ENCODE peak calls at places on chromosome 17, in five cellular contexts. C is IMR-90, X is uterus, L is psoas muscle, S is right lobe of liver. I is an unnamed sample.

GRCh38 chr17:27747462-27748359 is 52.6 kb downstream of the NOS2 start:
- DNase-seq in C (no peak), X (no peak), L (no peak), S (no peak), I (no peak)

GRCh38 chr17:77107506-77108433 is 33.0 kb upstream of the SEC14L1 start:
- DNase-seq in C (peak; percentile 39), X (no peak), L (no peak), S (no peak), I (no peak)

GRCh38 chr17:43967251-43967875 is 13.6 kb upstream of the PYY start:
- DNase-seq in C (no peak), X (no peak), L (no peak), S (no peak), I (no peak)

GRCh38 chr17:34499576-34499975 is 79.8 kb upstream of the TMEM132E start:
- DNase-seq in C (peak; percentile 27), X (no peak), L (no peak), S (no peak), I (no peak)

GRCh38 chr17:45844695-45845375 is at the start of gene SPPL2C:
- DNase-seq in C (no peak), X (no peak), L (no peak), S (no peak), I (peak; percentile 61)

GRCh38 chr17:73430165-73430680 is 118.4 kb upstream of the CDC42EP4 start:
- DNase-seq in C (no peak), X (no peak), L (no peak), S (no peak), I (no peak)

GRCh38 chr17:46150216-46150963 is 42.8 kb downstream of the KANSL1 start:
- DNase-seq in C (no peak), X (no peak), L (no peak), S (no peak), I (no peak)

GRCh38 chr17:4156750-4157381 is 13.9 kb downstream of the CYB5D2 start:
- DNase-seq in C (no peak), X (no peak), L (no peak), S (no peak), I (no peak)

GRCh38 chr17:42361781-42362186 is 26.5 kb downstream of the STAT3 start:
- DNase-seq in C (no peak), X (no peak), L (no peak), S (peak; percentile 61), I (no peak)

GRCh38 chr17:62892069-62892675 is 73.9 kb upstream of the TANC2 start:
- DNase-seq in C (no peak), X (no peak), L (no peak), S (no peak), I (no peak)

GRCh38 chr17:31427684-31428083 is 36.2 kb downstream of the RAB11FIP4 start:
- DNase-seq in C (no peak), X (no peak), L (no peak), S (no peak), I (no peak)

GRCh38 chr17:50181155-50181554 is 15.3 kb downstream of the SGCA start:
- DNase-seq in C (no peak), X (no peak), L (peak; percentile 47), S (no peak), I (no peak)

GRCh38 chr17:74280093-74280513 is 6.1 kb downstream of the DNAI2 start:
- DNase-seq in C (no peak), X (no peak), L (no peak), S (no peak), I (peak; percentile 51)

GRCh38 chr17:49760909-49761558 is 2.9 kb downstream of the FAM117A start:
- DNase-seq in C (no peak), X (no peak), L (no peak), S (no peak), I (no peak)

GRCh38 chr17:60103957-60104356 is 25.2 kb upstream of the HEATR6 start:
- DNase-seq in C (no peak), X (no peak), L (no peak), S (no peak), I (no peak)

GRCh38 chr17:37087683-37088082 is 138.9 kb downstream of the AATF start:
- DNase-seq in C (no peak), X (no peak), L (no peak), S (no peak), I (no peak)

GRCh38 chr17:8038954-8039610 is at the start of gene ALOX15B:
- DNase-seq in C (no peak), X (no peak), L (no peak), S (no peak), I (no peak)

GRCh38 chr17:1005361-1005946 is 8.5 kb downstream of the TIMM22 start:
- DNase-seq in C (peak; percentile 54), X (peak; percentile 73), L (peak; percentile 84), S (no peak), I (no peak)

GRCh38 chr17:64081802-64082799 is 47.8 kb downstream of the ERN1 start:
- DNase-seq in C (peak; percentile 82), X (no peak), L (no peak), S (no peak), I (no peak)

GRCh38 chr17:38868095-38868967 is 1.5 kb upstream of the LASP1 start:
- DNase-seq in C (peak; percentile 55), X (peak; percentile 70), L (peak; percentile 74), S (no peak), I (peak; percentile 75)

GRCh38 chr17:76816590-76817135 is 51.5 kb upstream of the MGAT5B start:
- DNase-seq in C (peak; percentile 42), X (no peak), L (no peak), S (no peak), I (no peak)

GRCh38 chr17:45942284-45942683 is 47.9 kb downstream of the MAPT start:
- DNase-seq in C (no peak), X (peak; percentile 41), L (peak; percentile 95), S (peak; percentile 98), I (peak; percentile 85)

GRCh38 chr17:45155029-45155428 is 6.6 kb upstream of the HEXIM2 start:
- DNase-seq in C (no peak), X (no peak), L (no peak), S (no peak), I (no peak)

GRCh38 chr17:77602062-77602746 is 356.3 kb upstream of the TNRC6C start:
- DNase-seq in C (peak; percentile 29), X (peak; percentile 61), L (peak; percentile 92), S (no peak), I (peak; percentile 88)

GRCh38 chr17:61809816-61810392 is 53.4 kb downstream of the BRIP1 start:
- DNase-seq in C (peak; percentile 70), X (no peak), L (no peak), S (no peak), I (no peak)

GRCh38 chr17:38885044-38885727 is 15.3 kb downstream of the LASP1 start:
- DNase-seq in C (no peak), X (no peak), L (no peak), S (peak; percentile 73), I (no peak)

GRCh38 chr17:17116406-17116805 is 74.1 kb downstream of the MPRIP start:
- DNase-seq in C (no peak), X (no peak), L (peak; percentile 24), S (no peak), I (no peak)
- H3K4me1 ChIP-seq in C (peaks cover 33% of the 10 kb centered on the region), X (peaks cover 13% of the 10 kb centered on the region), L (peaks cover 96% of the 10 kb centered on the region), S (peaks cover 44% of the 10 kb centered on the region), I (peaks cover 12% of the 10 kb centered on the region)

GRCh38 chr17:56292628-56293027 is 139.4 kb downstream of the ANKFN1 start:
- DNase-seq in C (no peak), X (no peak), L (no peak), S (no peak), I (no peak)
- H3K4me3 ChIP-seq in C (no peak overlapping the region), X (no peak overlapping the region), L (no peak overlapping the region), S (no peak overlapping the region), I (no peak overlapping the region)

GRCh38 chr17:57990037-57990436 is 2.0 kb upstream of the VEZF1 start:
- DNase-seq in C (no peak), X (no peak), L (no peak), S (no peak), I (no peak)

GRCh38 chr17:57987582-57988300 is at the start of gene VEZF1:
- DNase-seq in C (peak; percentile 44), X (peak; percentile 80), L (peak; percentile 92), S (peak; percentile 81), I (peak; percentile 90)

GRCh38 chr17:57986841-57987581 is 1.0 kb downstream of the VEZF1 start:
- DNase-seq in C (peak; percentile 91), X (peak; percentile 52), L (peak; percentile 66), S (peak; percentile 59), I (no peak)

GRCh38 chr17:57989011-57989345 is 924 bp upstream of the VEZF1 start:
- DNase-seq in C (peak; percentile 50), X (peak; percentile 26), L (peak; percentile 66), S (no peak), I (peak; percentile 57)

GRCh38 chr17:57988301-57989010 is 402 bp upstream of the VEZF1 start:
- DNase-seq in C (peak; percentile 66), X (peak; percentile 76), L (peak; percentile 91), S (peak; percentile 77), I (peak; percentile 87)
- H3K4me1 ChIP-seq in C (peaks cover 19% of the 10 kb centered on the region), X (peaks cover 11% of the 10 kb centered on the region), L (peaks cover 78% of the 10 kb centered on the region), S (peaks cover 37% of the 10 kb centered on the region), I (no peaks in the 10 kb centered on the region)

GRCh38 chr17:80264048-80264792 is 3.6 kb downstream of the RNF213 start:
- DNase-seq in C (no peak), X (no peak), L (peak; percentile 57), S (no peak), I (peak; percentile 33)

GRCh38 chr17:80262775-80263244 is 2.2 kb downstream of the RNF213 start:
- DNase-seq in C (no peak), X (no peak), L (no peak), S (no peak), I (no peak)

GRCh38 chr17:80265205-80266068 is 4.8 kb downstream of the RNF213 start:
- DNase-seq in C (no peak), X (no peak), L (no peak), S (no peak), I (no peak)

GRCh38 chr17:80263253-80264047 is 2.8 kb downstream of the RNF213 start:
- DNase-seq in C (peak; percentile 89), X (peak; percentile 82), L (peak; percentile 88), S (peak; percentile 94), I (peak; percentile 88)

DNA sequence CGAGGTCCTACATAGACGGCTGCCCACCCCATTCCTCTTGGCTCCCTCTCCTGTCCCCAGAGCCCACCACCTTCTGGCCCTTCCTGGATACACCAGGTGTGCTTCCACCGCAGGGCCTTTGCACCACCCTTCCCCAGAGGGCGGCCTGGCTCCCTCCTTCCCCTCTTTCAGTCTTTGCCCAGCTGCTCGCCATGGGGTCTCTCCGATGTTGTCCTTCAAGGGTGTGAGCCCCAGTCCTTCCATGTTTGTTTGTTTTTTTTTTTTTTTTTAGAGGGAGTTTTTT is 4.1 kb downstream of the RNF213 start:
- DNase-seq in C (no peak), X (no peak), L (no peak), S (no peak), I (no peak)
- H3K4me3 ChIP-seq in C (no peak overlapping the region), X (no peak overlapping the region), L (peak overlapping the region; percentile 96), S (peak overlapping the region; percentile 53), I (no peak overlapping the region)

DNA sequence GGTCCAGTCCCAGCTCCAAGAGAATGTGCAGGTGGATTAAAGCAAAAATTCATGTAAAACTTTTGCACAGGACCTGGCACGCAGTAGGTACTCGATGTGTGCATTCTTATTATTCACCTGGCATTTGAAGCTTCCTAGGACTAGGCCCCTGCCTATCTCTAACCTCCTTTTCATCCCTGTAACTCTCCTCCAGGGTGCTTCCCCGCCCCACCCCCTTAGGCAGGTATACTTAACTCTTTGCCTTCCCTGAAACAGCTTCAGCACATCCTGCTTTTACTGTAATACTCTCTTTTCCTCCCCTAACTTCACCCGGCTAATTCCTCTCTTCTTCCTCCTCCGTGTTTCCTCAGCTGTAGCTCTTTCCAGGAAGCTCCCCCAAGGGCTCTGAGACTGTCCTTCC is 54.8 kb downstream of the CDK5R1 start:
- DNase-seq in C (no peak), X (no peak), L (no peak), S (no peak), I (no peak)
- H3K4me1 ChIP-seq in C (peaks cover 1% of the 10 kb centered on the region), X (no peaks in the 10 kb centered on the region), L (peaks cover 1% of the 10 kb centered on the region), S (no peaks in the 10 kb centered on the region), I (peaks cover 4% of the 10 kb centered on the region)